ENCODE peak calls at places on chromosomes 11 and 22, in seven cellular contexts. R is mesendoderm; A is naive thymus-derived CD4-positive, alpha-beta T cell; V is IMR-90; K is transverse colon; T is left lung; S is tibial artery. W is an unnamed sample. For H3K4me1, the result is how much of the 10 kb centered on the place peaks cover.

GRCh38 chr22:31944700-31945477 is 554 bp downstream of the YWHAH start:
- DNase-seq in R (peak), A (no peak), V (no peak), K (peak), T (peak), S (peak), W (no peak)

GRCh38 chr11:75557649-75558494 is 4.2 kb upstream of the SERPINH1 start:
- DNase-seq in R (no peak), A (no peak), V (peak), K (peak), T (peak), S (peak), W (no peak)

GRCh38 chr11:70029115-70029830 is 48.8 kb upstream of the ANO1 start:
- DNase-seq in R (peak), A (no peak), V (no peak), K (no peak), T (no peak), S (no peak), W (no peak)

GRCh38 chr11:73198677-73199076 is 19.4 kb upstream of the P2RY2 start:
- DNase-seq in R (peak), A (no peak), V (no peak), K (peak), T (peak), S (no peak), W (peak)

GRCh38 chr11:57513911-57514537 is 1.5 kb downstream of the SLC43A1 start:
- DNase-seq in R (peak), A (peak), V (peak), K (peak), T (peak), S (peak), W (peak)

GRCh38 chr11:115613986-115614625 is 109.9 kb upstream of the CADM1 start:
- DNase-seq in R (no peak), A (no peak), V (peak), K (no peak), T (no peak), S (no peak), W (no peak)

GRCh38 chr11:130817608-130817944 is 98.7 kb downstream of the SNX19 start:
- DNase-seq in R (no peak), A (no peak), V (peak), K (no peak), T (no peak), S (no peak), W (no peak)

GRCh38 chr11:87421422-87421821 is 383.7 kb downstream of the TMEM135 start:
- DNase-seq in R (peak), A (peak), V (peak), K (peak), T (no peak), S (peak), W (peak)

GRCh38 chr11:69075421-69076128 is 26.8 kb downstream of the TPCN2 start:
- DNase-seq in R (no peak), A (no peak), V (peak), K (peak), T (peak), S (peak), W (no peak)

GRCh38 chr22:23121026-23121823 is 20.6 kb downstream of the RSPH14 start:
- DNase-seq in R (peak), A (no peak), V (peak), K (no peak), T (no peak), S (no peak), W (no peak)

GRCh38 chr11:32531528-32531927 is 52.1 kb upstream of the EIF3M start:
- DNase-seq in R (no peak), A (no peak), V (peak), K (no peak), T (no peak), S (no peak), W (no peak)

GRCh38 chr22:23246982-23247766 is 66.9 kb downstream of the BCR start:
- DNase-seq in R (no peak), A (no peak), V (no peak), K (no peak), T (no peak), S (no peak), W (no peak)

GRCh38 chr22:17410576-17410975 is 41.3 kb downstream of the CECR2 start:
- DNase-seq in R (no peak), A (no peak), V (no peak), K (no peak), T (no peak), S (no peak), W (no peak)

GRCh38 chr11:87477321-87477720 is 439.6 kb downstream of the TMEM135 start:
- DNase-seq in R (no peak), A (no peak), V (no peak), K (no peak), T (no peak), S (no peak), W (no peak)

GRCh38 chr11:13329670-13330401 is 52.2 kb downstream of the BMAL1 start:
- DNase-seq in R (no peak), A (no peak), V (peak), K (no peak), T (no peak), S (no peak), W (no peak)

GRCh38 chr11:118565062-118565461 is 669 bp downstream of the IFT46 start:
- DNase-seq in R (no peak), A (no peak), V (no peak), K (no peak), T (no peak), S (peak), W (no peak)

GRCh38 chr11:103978588-103979580 is 57.6 kb upstream of the DDI1 start:
- DNase-seq in R (no peak), A (no peak), V (peak), K (no peak), T (no peak), S (no peak), W (no peak)

GRCh38 chr11:112212710-112213109 is 13.5 kb upstream of the PTS start:
- DNase-seq in R (no peak), A (no peak), V (no peak), K (no peak), T (no peak), S (no peak), W (no peak)

GRCh38 chr22:46737105-46737975 is 712 bp downstream of the CERK start:
- DNase-seq in R (peak), A (peak), V (peak), K (peak), T (no peak), S (peak), W (peak)

GRCh38 chr22:24370426-24370825 is 57.0 kb upstream of the ADORA2A start:
- DNase-seq in R (no peak), A (no peak), V (no peak), K (no peak), T (no peak), S (no peak), W (no peak)

GRCh38 chr22:35140879-35141745 is 75.2 kb downstream of the ISX start:
- DNase-seq in R (peak), A (no peak), V (no peak), K (peak), T (no peak), S (no peak), W (peak)

GRCh38 chr11:2867722-2868548 is 17.6 kb downstream of the CDKN1C start:
- DNase-seq in R (no peak), A (no peak), V (no peak), K (no peak), T (no peak), S (no peak), W (peak)

GRCh38 chr11:96397863-96398262 is 8.1 kb downstream of the JRKL start:
- DNase-seq in R (no peak), A (no peak), V (no peak), K (no peak), T (no peak), S (no peak), W (no peak)

DNA sequence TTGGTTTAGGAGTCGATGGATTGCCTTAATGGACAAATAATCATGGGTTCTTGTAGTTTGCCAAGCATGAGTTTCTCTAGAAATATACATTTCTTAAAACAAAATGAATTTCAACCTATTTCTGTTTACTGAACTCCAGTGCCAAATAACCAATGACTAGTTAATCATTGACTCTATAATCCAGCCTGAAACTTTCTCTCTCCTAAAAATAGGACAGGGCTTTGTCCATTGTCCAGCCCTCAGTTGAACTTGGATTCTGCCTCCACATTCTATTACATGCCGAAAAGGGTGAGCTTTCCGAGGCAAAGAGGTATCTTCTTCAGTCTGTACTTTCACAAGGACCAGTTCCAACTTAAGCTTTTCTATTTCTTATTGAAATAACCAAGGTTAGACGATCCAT is 23.2 kb upstream of the CAT start:
- DNase-seq in R (no peak), A (no peak), V (no peak), K (no peak), T (no peak), S (no peak), W (no peak)
- H3K4me1 ChIP-seq in R (under half), A (under half), V (under half), K (under half), T (under half), S (under half), W (under half)

GRCh38 chr11:46116007-46116711 is 5.1 kb downstream of the PHF21A start:
- DNase-seq in R (no peak), A (no peak), V (no peak), K (no peak), T (no peak), S (no peak), W (no peak)
- H3K4me3 ChIP-seq in R (no peak), A (no peak), V (no peak), K (no peak), T (no peak), S (no peak), W (no peak)

GRCh38 chr11:122665882-122666281 is 10.4 kb downstream of the UBASH3B start:
- DNase-seq in R (no peak), A (no peak), V (peak), K (no peak), T (no peak), S (peak), W (no peak)
- H3K4me1 ChIP-seq in R (under half), A (half or more), V (under half), K (under half), T (under half), S (under half), W (under half)

DNA sequence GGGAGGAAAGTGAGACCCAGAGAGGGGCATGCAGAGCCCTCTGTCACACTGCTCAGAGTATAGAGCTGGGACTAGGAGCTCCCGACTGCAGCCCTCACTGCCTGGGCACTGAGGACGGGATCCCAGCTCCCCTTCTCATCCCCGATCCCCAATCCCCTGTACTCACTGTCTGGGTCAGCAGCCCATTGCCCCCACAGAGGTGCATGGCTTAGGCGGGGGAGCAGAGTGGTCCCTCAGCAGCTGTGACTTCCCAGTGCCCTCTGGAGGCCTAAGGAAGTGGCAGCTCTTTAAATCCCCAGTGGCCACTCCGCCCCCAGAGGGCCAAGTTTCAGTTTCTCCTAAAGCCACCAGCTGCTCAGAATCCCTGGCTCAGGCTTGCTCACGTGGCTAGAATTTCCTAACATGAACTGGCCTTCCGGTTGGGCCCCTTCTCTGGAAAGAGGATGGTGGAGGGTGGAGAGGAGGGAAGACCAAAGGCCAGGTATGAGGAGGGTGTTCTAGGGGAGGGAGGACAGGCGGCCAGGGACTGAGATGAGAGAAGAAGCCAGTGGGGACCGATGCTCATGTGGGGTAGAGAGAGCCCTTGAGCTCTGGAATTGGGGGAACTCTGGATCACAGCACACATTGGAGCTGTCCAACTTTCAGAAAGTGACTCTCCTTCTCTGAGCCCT is at the start of gene BATF2:
- DNase-seq in R (peak), A (no peak), V (peak), K (peak), T (peak), S (peak), W (peak)
- H3K4me3 ChIP-seq in R (no peak), A (no peak), V (peak), K (peak), T (peak), S (peak), W (no peak)

GRCh38 chr11:93512965-93513667 is 30.1 kb downstream of the SMCO4 start:
- DNase-seq in R (no peak), A (no peak), V (no peak), K (no peak), T (no peak), S (no peak), W (no peak)

GRCh38 chr11:93515438-93515837 is 27.8 kb downstream of the SMCO4 start:
- DNase-seq in R (no peak), A (no peak), V (no peak), K (no peak), T (no peak), S (no peak), W (no peak)

GRCh38 chr11:93514712-93515111 is 28.5 kb downstream of the SMCO4 start:
- DNase-seq in R (no peak), A (no peak), V (no peak), K (no peak), T (no peak), S (no peak), W (no peak)

GRCh38 chr11:93512073-93512475 is 31.1 kb downstream of the SMCO4 start:
- DNase-seq in R (no peak), A (no peak), V (no peak), K (no peak), T (no peak), S (no peak), W (no peak)

GRCh38 chr11:93513763-93514162 is 29.4 kb downstream of the SMCO4 start:
- DNase-seq in R (no peak), A (no peak), V (no peak), K (no peak), T (no peak), S (no peak), W (no peak)
- H3K4me1 ChIP-seq in R (under half), A (under half), V (under half), K (under half), T (under half), S (under half), W (under half)

GRCh38 chr11:117229931-117230285 is 2.0 kb downstream of the PCSK7 start:
- DNase-seq in R (no peak), A (no peak), V (no peak), K (no peak), T (no peak), S (no peak), W (no peak)

GRCh38 chr11:117229411-117229810 is 2.5 kb downstream of the PCSK7 start:
- DNase-seq in R (no peak), A (no peak), V (no peak), K (no peak), T (no peak), S (no peak), W (no peak)

GRCh38 chr11:117231637-117232021 is 244 bp downstream of the PCSK7 start:
- DNase-seq in R (no peak), A (no peak), V (no peak), K (no peak), T (no peak), S (no peak), W (peak)

GRCh38 chr11:117230981-117231636 is 764 bp downstream of the PCSK7 start:
- DNase-seq in R (no peak), A (no peak), V (no peak), K (peak), T (no peak), S (no peak), W (no peak)

DNA sequence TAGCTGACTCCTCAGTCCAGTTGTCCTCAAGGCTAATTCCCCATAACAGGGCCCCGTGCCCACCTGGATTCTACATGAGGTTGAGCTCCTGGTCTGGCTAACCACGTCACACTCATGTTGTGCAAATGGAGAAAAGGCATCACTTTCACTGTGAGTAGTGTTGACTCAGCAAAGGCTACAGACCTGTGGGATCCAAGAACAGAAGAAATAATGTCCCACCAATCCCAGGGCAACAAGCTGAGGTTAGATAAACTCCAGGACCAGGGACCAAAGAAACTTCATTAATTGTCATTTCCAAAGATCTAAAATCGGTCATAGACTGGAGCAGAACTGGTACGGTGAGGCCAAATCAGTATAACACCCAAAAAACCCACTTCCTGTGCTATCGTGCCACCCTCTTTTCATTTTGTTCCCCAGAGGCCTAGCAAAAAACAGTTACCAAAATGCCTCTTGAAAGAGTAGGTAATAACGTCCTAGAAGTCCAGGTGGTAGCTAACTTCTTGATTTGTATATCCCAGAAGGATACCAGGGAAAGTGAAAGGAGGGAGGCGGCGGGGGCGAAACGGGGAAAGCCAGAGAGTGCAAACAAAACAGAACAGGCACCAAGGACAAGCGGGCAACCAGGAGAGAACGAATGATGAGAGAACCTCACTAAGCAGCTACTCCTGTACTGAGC is 1.4 kb downstream of the PCSK7 start:
- DNase-seq in R (no peak), A (peak), V (peak), K (no peak), T (no peak), S (no peak), W (no peak)
- H3K4me3 ChIP-seq in R (no peak), A (peak), V (no peak), K (peak), T (no peak), S (peak), W (peak)